ENCODE peak calls at places on chromosome 19, in eight cellular contexts. U, M, F, S, Q, Y, E and V are unnamed samples.

GRCh38 chr19:34534206-34534605 is 52.6 kb downstream of the WTIP start:
- DNase-seq in U (no peak), Q (no peak), Y (no peak), E (no peak), F (no peak), S (no peak), M (no peak), V (no peak)

GRCh38 chr19:53662209-53662608 is 30.4 kb downstream of the DPRX start:
- DNase-seq in E (no peak), U (no peak), M (no peak), F (no peak), Q (no peak), S (no peak), Y (no peak), V (no peak)

GRCh38 chr19:18297308-18297707 is 15.9 kb upstream of the JUND start:
- DNase-seq in U (no peak), Y (no peak), S (no peak), F (no peak), E (no peak), Q (no peak), M (no peak), V (no peak)

GRCh38 chr19:13056052-13056660 is 46.5 kb downstream of the LYL1 start:
- DNase-seq in Y (peak), U (no peak), Q (peak), E (peak), M (no peak), F (peak), S (no peak), V (no peak)

GRCh38 chr19:16338470-16339360 is 14.1 kb downstream of the KLF2 start:
- DNase-seq in Y (peak), M (no peak), E (no peak), S (no peak), F (peak), Q (peak), U (peak), V (no peak)

GRCh38 chr19:4640247-4641000 is 1.1 kb downstream of the TNFAIP8L1 start:
- DNase-seq in M (no peak), F (peak), S (no peak), Q (no peak), Y (peak), U (peak), E (no peak), V (no peak)

GRCh38 chr19:47848871-47849473 is 10.1 kb upstream of the TPRX2 start:
- DNase-seq in F (peak), Y (no peak), E (peak), Q (no peak), U (peak), M (no peak), S (no peak), V (no peak)

GRCh38 chr19:18951721-18952281 is 10.8 kb upstream of the HOMER3 start:
- DNase-seq in F (no peak), E (no peak), Y (no peak), Q (no peak), S (no peak), U (no peak), M (no peak), V (no peak)

GRCh38 chr19:38711726-38712153 is 32.5 kb downstream of the CAPN12 start:
- DNase-seq in M (no peak), Y (peak), S (no peak), F (no peak), U (no peak), E (no peak), Q (peak), V (no peak)

GRCh38 chr19:37990362-37990761 is 83.4 kb downstream of the SIPA1L3 start:
- DNase-seq in F (peak), U (no peak), Q (no peak), Y (no peak), E (peak), S (peak), M (no peak), V (no peak)

GRCh38 chr19:13094771-13095392 is 7.8 kb downstream of the LYL1 start:
- DNase-seq in Q (no peak), M (no peak), E (peak), U (no peak), Y (no peak), S (no peak), F (peak), V (no peak)

GRCh38 chr19:9996541-9996940 is 13.8 kb downstream of the COL5A3 start:
- DNase-seq in Y (no peak), F (no peak), Q (no peak), S (no peak), M (no peak), E (no peak), U (no peak), V (no peak)

GRCh38 chr19:8004723-8005513 is 523 bp downstream of the ELAVL1 start:
- DNase-seq in M (no peak), U (no peak), F (peak), Q (peak), E (no peak), Y (no peak), S (no peak), V (no peak)

GRCh38 chr19:38555200-38555599 is 62.6 kb downstream of the MAP4K1 start:
- DNase-seq in Q (no peak), E (no peak), F (no peak), U (no peak), Y (no peak), S (no peak), M (no peak), V (no peak)

GRCh38 chr19:47417746-47418594 is 1.4 kb downstream of the MEIS3 start:
- DNase-seq in S (no peak), F (peak), M (no peak), E (peak), U (no peak), Q (no peak), Y (no peak), V (no peak)

GRCh38 chr19:38210458-38210987 is 13.5 kb downstream of the DPF1 start:
- DNase-seq in U (no peak), S (no peak), Q (peak), M (no peak), E (peak), F (peak), Y (peak), V (no peak)

GRCh38 chr19:47646924-47647323 is 38.0 kb downstream of the BICRA start:
- DNase-seq in M (no peak), F (no peak), S (no peak), U (no peak), E (no peak), Y (no peak), Q (no peak), V (no peak)

GRCh38 chr19:37413243-37414084 is 42.6 kb downstream of the ZNF527 start:
- DNase-seq in E (no peak), M (no peak), F (no peak), S (no peak), Q (no peak), U (no peak), Y (no peak), V (no peak)

GRCh38 chr19:50981587-50982146 is 2.0 kb downstream of the KLK7 start:
- DNase-seq in M (no peak), F (no peak), S (no peak), E (no peak), Y (no peak), Q (no peak), U (no peak), V (no peak)

GRCh38 chr19:28667348-28667977 is 545.5 kb downstream of the UQCRFS1 start:
- DNase-seq in Y (no peak), S (no peak), Q (no peak), F (peak), U (no peak), E (no peak), M (no peak), V (no peak)

GRCh38 chr19:38070573-38070972 is 153.4 kb downstream of the DPF1 start:
- DNase-seq in F (no peak), U (no peak), Q (no peak), S (no peak), M (no peak), Y (no peak), E (no peak), V (no peak)

GRCh38 chr19:15640294-15640903 is at the start of gene CYP4F3:
- DNase-seq in E (no peak), F (no peak), Q (peak), U (peak), Y (peak), M (no peak), S (peak), V (peak)

GRCh38 chr19:41994521-41994971 is 516 bp upstream of the ATP1A3 start:
- DNase-seq in F (no peak), Y (no peak), S (no peak), U (no peak), M (no peak), E (no peak), Q (no peak), V (no peak)

GRCh38 chr19:12779162-12779993 is 4.0 kb upstream of the HOOK2 start:
- DNase-seq in Q (peak), U (peak), M (no peak), E (no peak), Y (peak), S (no peak), F (peak), V (no peak)

GRCh38 chr19:51566489-51567100 is 4.5 kb upstream of the ZNF175 start:
- DNase-seq in E (no peak), U (no peak), Y (no peak), S (no peak), M (no peak), F (no peak), Q (no peak), V (no peak)

GRCh38 chr19:10352764-10353671 is 13.6 kb upstream of the ICAM3 start:
- DNase-seq in M (no peak), E (peak), U (no peak), Y (no peak), F (peak), S (no peak), Q (peak), V (peak)

GRCh38 chr19:5354403-5354802 is 13.8 kb upstream of the PTPRS start:
- DNase-seq in M (no peak), Y (no peak), S (no peak), U (peak), E (peak), F (peak), Q (no peak), V (no peak)

GRCh38 chr19:2613507-2614295 is 88.8 kb downstream of the GNG7 start:
- DNase-seq in Y (peak), Q (peak), S (no peak), E (peak), F (peak), M (no peak), U (no peak), V (no peak)

GRCh38 chr19:919157-920050 is 2.3 kb downstream of the KISS1R start:
- DNase-seq in U (no peak), E (peak), M (no peak), Q (peak), S (no peak), Y (no peak), F (peak), V (no peak)
- H3K4me3 ChIP-seq in U (no peak), E (peak), M (peak), Q (no peak), S (peak), Y (no peak), F (peak), V (peak)

DNA sequence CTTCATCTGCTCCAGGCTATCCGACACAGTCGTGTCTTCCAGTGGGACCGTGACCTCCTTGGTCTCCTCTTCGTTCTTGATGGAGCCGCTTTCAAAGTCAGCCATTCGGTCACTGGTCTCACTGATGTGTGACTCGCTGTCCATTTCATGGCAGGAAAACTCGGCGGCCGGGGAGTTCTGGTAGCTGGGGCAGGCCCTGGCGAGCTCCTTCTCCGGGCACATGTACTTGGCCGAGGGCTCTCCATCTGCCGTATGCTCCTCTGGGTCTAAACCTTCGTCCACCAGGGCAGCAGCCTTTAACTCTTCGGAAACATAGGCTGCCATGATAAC is 69.8 kb downstream of the TSHZ3 start:
- DNase-seq in M (no peak), S (no peak), U (no peak), E (no peak), F (no peak), Y (no peak), Q (no peak), V (no peak)
- TF ChIP-seq POLR2AphosphoS5 in M (no peak), S (no peak), U (no peak), E (no peak), F (no peak), Y (no peak), Q (no peak), V (no peak)

GRCh38 chr19:1534972-1535371 is 11.1 kb downstream of the PLK5 start:
- DNase-seq in E (no peak), Y (no peak), Q (peak), U (no peak), M (no peak), F (no peak), S (no peak), V (no peak)

GRCh38 chr19:1529430-1529816 is 5.5 kb downstream of the PLK5 start:
- DNase-seq in S (no peak), M (no peak), Y (no peak), Q (no peak), F (no peak), E (peak), U (no peak), V (no peak)

GRCh38 chr19:1533510-1534150 is 9.8 kb downstream of the PLK5 start:
- DNase-seq in F (no peak), E (no peak), Y (no peak), Q (peak), S (no peak), U (no peak), M (no peak), V (no peak)

GRCh38 chr19:1531587-1531986 is 7.7 kb downstream of the PLK5 start:
- DNase-seq in S (no peak), F (no peak), M (no peak), U (no peak), Q (no peak), E (no peak), Y (no peak), V (no peak)

GRCh38 chr19:1532003-1532402 is 8.1 kb downstream of the PLK5 start:
- DNase-seq in F (no peak), E (no peak), U (no peak), M (no peak), Q (no peak), S (no peak), Y (no peak), V (no peak)
- H3K4me3 ChIP-seq in F (no peak), E (no peak), U (no peak), M (no peak), Q (no peak), S (no peak), Y (no peak), V (no peak)

GRCh38 chr19:56155124-56155687 is 14.1 kb downstream of the ZNF444 start:
- DNase-seq in Y (peak), M (no peak), F (peak), S (no peak), E (peak), Q (peak), U (no peak), V (no peak)
- TF ChIP-seq POLR2AphosphoS5 in Y (no peak), M (no peak), F (no peak), S (no peak), E (no peak), Q (no peak), U (no peak), V (no peak)

GRCh38 chr19:6772866-6773322 is 386 bp downstream of the VAV1 start:
- DNase-seq in U (no peak), E (no peak), S (no peak), F (no peak), M (no peak), Q (no peak), Y (no peak), V (no peak)
- H3K4me3 ChIP-seq in U (no peak), E (no peak), S (peak), F (no peak), M (no peak), Q (peak), Y (peak), V (peak)

DNA sequence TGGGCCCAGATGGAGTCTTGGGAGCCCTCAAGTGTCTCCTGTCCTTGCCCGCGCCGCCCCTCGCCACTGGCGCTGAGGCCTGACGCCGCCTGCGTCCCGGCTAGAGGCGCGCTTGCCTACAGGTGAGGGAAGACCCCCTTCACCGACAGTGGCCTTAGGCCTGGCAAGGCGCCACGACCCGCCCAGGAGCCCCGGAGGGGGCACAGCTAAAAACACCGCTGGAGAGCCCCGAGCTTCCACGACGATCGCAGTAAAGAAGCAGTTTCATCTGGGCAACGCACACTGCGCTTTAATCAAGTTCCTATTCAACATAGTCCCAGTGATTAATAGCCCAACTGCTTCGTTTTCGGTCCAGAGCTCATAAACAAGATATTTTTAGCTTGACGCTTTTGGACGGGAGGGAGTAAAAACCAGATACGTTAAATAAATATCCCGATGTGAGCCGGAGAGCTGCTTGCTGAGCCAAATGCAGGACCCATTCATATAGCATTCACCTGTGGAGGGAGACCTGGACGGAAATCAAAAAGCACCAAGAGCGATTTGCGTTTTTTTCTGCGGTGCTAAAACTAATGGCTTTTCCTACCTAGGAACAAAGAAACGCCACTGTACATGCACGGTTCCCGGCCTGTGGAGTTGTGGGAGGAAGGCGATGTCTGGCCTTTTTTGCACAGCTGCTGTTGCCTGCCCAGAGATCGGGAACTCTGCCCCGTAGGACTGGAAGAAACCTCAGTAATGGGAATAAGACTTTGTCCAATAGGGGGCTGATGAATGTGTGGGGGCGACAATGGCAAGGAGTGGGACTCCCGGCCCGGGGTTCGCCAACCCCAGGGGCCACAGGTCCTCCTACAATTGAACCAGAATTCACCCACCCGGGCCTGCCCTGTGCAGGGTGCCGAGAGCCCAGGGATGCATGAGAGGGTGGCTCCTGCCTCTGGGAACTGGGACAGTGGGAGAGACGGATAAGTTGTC is 1.7 kb upstream of the CEBPA start:
- DNase-seq in Q (peak), E (no peak), M (no peak), S (peak), U (no peak), Y (peak), F (no peak), V (no peak)
- TF ChIP-seq POLR2AphosphoS5 in Q (no peak), E (no peak), M (no peak), S (no peak), U (no peak), Y (no peak), F (no peak), V (no peak)

DNA sequence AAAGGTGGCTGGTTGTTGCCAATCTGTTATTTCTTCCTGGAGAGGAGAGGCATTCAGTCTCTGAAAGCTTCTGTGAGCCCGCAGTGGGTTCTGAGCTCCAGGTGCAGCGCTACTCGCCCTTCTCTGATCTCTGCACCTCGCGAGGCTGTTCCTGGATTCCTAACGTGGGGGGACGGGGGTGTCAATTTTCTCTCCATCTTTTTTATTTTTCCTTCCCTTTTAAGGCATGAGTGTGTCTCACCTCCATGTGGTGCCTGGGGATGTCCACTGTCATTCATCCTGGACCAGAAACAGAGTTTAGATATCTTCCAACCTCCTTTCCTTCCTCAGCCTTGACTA is 626 bp downstream of the ZNF233 start:
- DNase-seq in U (no peak), M (no peak), Q (no peak), F (peak), Y (peak), E (peak), S (no peak), V (no peak)
- H3K4me3 ChIP-seq in U (peak), M (peak), Q (no peak), F (peak), Y (no peak), E (peak), S (peak), V (no peak)

GRCh38 chr19:49803529-49803856 is 9.6 kb downstream of the FUZ start:
- DNase-seq in Y (no peak), F (no peak), S (no peak), M (no peak), Q (no peak), U (no peak), E (no peak), V (no peak)

GRCh38 chr19:49807888-49808675 is 5.0 kb downstream of the FUZ start:
- DNase-seq in F (peak), U (no peak), Q (no peak), Y (no peak), S (no peak), M (no peak), E (no peak), V (no peak)

GRCh38 chr19:49806613-49806946 is 6.5 kb downstream of the FUZ start:
- DNase-seq in F (no peak), E (no peak), M (no peak), Q (no peak), S (no peak), Y (no peak), U (no peak), V (no peak)

GRCh38 chr19:49807174-49807830 is 5.8 kb downstream of the FUZ start:
- DNase-seq in U (no peak), E (no peak), Q (no peak), M (no peak), F (no peak), Y (no peak), S (no peak), V (no peak)

GRCh38 chr19:49805822-49806612 is 7.1 kb downstream of the FUZ start:
- DNase-seq in S (no peak), Q (no peak), M (no peak), Y (no peak), E (no peak), U (no peak), F (no peak), V (no peak)
- TF ChIP-seq POLR2AphosphoS5 in S (no peak), Q (no peak), M (no peak), Y (no peak), E (no peak), U (no peak), F (no peak), V (no peak)

DNA sequence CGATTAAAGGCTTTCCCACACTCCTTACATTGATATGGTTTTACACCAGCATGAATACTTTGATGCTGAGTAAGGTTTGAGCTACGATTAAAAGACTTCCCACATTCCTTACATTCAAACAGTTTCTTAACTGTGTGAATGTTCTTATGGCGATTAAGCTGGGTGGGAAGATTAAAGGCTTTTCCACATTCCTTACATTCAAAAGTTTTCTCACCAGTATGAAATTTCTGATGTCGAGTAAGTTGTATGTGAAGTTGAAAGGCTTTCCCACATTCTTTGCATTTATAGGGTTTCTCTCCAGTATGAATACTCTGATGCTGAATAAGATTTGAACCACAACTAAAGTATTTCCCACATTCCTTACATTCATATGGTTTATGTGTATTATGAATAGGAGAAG is 20.0 kb downstream of the ZNF780B start:
- DNase-seq in F (peak), U (no peak), E (no peak), S (no peak), Y (no peak), M (no peak), Q (no peak), V (no peak)
- H3K4me3 ChIP-seq in F (no peak), U (no peak), E (no peak), S (no peak), Y (no peak), M (no peak), Q (no peak), V (no peak)